ENCODE peak calls at places on chromosomes 1 and 21, in four cellular contexts. C, Z, S and H are unnamed samples. For H3K4me1, the result is how much of the 10 kb centered on the place peaks cover.

GRCh38 chr21:34705032-34705431 is 36.2 kb downstream of the CLIC6 start:
- DNase-seq in C (no peak), Z (no peak), S (no peak), H (no peak)

GRCh38 chr1:29235955-29236742 is at the start of gene PTPRU:
- DNase-seq in C (peak), Z (peak), S (peak), H (peak)

GRCh38 chr1:203666621-203667020 is 40.0 kb downstream of the ATP2B4 start:
- DNase-seq in C (no peak), S (no peak), Z (no peak), H (no peak)

GRCh38 chr1:214665606-214666110 is 62.7 kb downstream of the CENPF start:
- DNase-seq in S (no peak), Z (no peak), C (no peak), H (no peak)

GRCh38 chr1:5220421-5220820 is 566.0 kb downstream of the AJAP1 start:
- DNase-seq in C (no peak), S (no peak), Z (no peak), H (no peak)

GRCh38 chr1:55559111-55559510 is 343.9 kb upstream of the USP24 start:
- DNase-seq in S (no peak), C (no peak), Z (no peak), H (no peak)

GRCh38 chr1:22861764-22862440 is 110.8 kb downstream of the LACTBL1 start:
- DNase-seq in S (peak), Z (peak), C (peak), H (peak)

GRCh38 chr1:207868252-207868768 is 42.6 kb downstream of the CD34 start:
- DNase-seq in S (peak), Z (no peak), C (peak), H (peak)

GRCh38 chr1:114024049-114024448 is 44.8 kb downstream of the OLFML3 start:
- DNase-seq in Z (no peak), S (no peak), C (no peak), H (no peak)

GRCh38 chr1:218492840-218493239 is 147.7 kb downstream of the TGFB2 start:
- DNase-seq in C (no peak), S (no peak), Z (no peak), H (no peak)

GRCh38 chr1:25700626-25701025 is 84.0 kb downstream of the MAN1C1 start:
- DNase-seq in C (no peak), S (no peak), Z (peak), H (no peak)

GRCh38 chr1:195934839-195935557 is 673.2 kb downstream of the KCNT2 start:
- DNase-seq in Z (no peak), C (no peak), S (no peak), H (no peak)

GRCh38 chr21:41241341-41241740 is 73.4 kb downstream of the BACE2 start:
- DNase-seq in Z (no peak), C (no peak), S (no peak), H (no peak)

GRCh38 chr1:203422656-203423055 is 53.0 kb upstream of the PRELP start:
- DNase-seq in Z (no peak), S (no peak), C (no peak), H (no peak)

GRCh38 chr1:78375996-78376395 is 114.8 kb upstream of the PTGFR start:
- DNase-seq in S (no peak), Z (no peak), C (no peak), H (no peak)

GRCh38 chr1:26700711-26701110 is 4.9 kb downstream of the ARID1A start:
- DNase-seq in S (no peak), Z (no peak), C (no peak), H (no peak)

GRCh38 chr1:31595836-31596736 is 19.8 kb downstream of the TINAGL1 start:
- DNase-seq in S (no peak), C (no peak), Z (no peak), H (no peak)

GRCh38 chr21:38506606-38507331 is 8.5 kb upstream of the ERG start:
- DNase-seq in C (no peak), S (no peak), Z (no peak), H (peak)

GRCh38 chr1:225476100-225476511 is 48.3 kb upstream of the LBR start:
- DNase-seq in C (no peak), S (peak), Z (no peak), H (no peak)

GRCh38 chr1:119083479-119083878 is 57.0 kb downstream of the WARS2 start:
- DNase-seq in Z (no peak), C (no peak), S (no peak), H (no peak)

GRCh38 chr1:155086182-155086741 is 7.6 kb downstream of the EFNA3 start:
- DNase-seq in Z (peak), C (peak), S (peak), H (peak)

GRCh38 chr1:225700164-225700740 is 47.3 kb upstream of the ENAH start:
- DNase-seq in C (no peak), S (no peak), Z (peak), H (no peak)

GRCh38 chr1:40806724-40807675 is 23.4 kb downstream of the KCNQ4 start:
- DNase-seq in C (peak), S (no peak), Z (no peak), H (no peak)

GRCh38 chr1:68959631-68960030 is 462.7 kb upstream of the DEPDC1 start:
- DNase-seq in S (no peak), Z (no peak), C (no peak), H (no peak)

GRCh38 chr1:117573386-117574040 is 32.3 kb upstream of the TENT5C start:
- DNase-seq in S (no peak), Z (no peak), C (peak), H (peak)

GRCh38 chr1:162055062-162055461 is 14.4 kb upstream of the NOS1AP start:
- DNase-seq in Z (peak), S (no peak), C (no peak), H (no peak)

GRCh38 chr1:9927259-9927658 is 15.9 kb downstream of the LZIC start:
- DNase-seq in S (no peak), Z (no peak), C (no peak), H (no peak)

GRCh38 chr1:231926340-231926739 is 299.8 kb downstream of the DISC1 start:
- DNase-seq in Z (no peak), C (no peak), S (no peak), H (no peak)

GRCh38 chr1:180918519-180918918 is 5.8 kb downstream of the KIAA1614 start:
- DNase-seq in C (no peak), S (no peak), Z (no peak), H (no peak)

GRCh38 chr21:28963831-28964230 is 28.8 kb downstream of the LTN1 start:
- DNase-seq in Z (no peak), S (no peak), C (no peak), H (no peak)

GRCh38 chr21:42532466-42533181 is 19.0 kb downstream of the SLC37A1 start:
- DNase-seq in S (no peak), Z (no peak), C (no peak), H (peak)

GRCh38 chr1:199701731-199702130 is 325.8 kb upstream of the NR5A2 start:
- DNase-seq in S (no peak), Z (no peak), C (no peak), H (no peak)

DNA sequence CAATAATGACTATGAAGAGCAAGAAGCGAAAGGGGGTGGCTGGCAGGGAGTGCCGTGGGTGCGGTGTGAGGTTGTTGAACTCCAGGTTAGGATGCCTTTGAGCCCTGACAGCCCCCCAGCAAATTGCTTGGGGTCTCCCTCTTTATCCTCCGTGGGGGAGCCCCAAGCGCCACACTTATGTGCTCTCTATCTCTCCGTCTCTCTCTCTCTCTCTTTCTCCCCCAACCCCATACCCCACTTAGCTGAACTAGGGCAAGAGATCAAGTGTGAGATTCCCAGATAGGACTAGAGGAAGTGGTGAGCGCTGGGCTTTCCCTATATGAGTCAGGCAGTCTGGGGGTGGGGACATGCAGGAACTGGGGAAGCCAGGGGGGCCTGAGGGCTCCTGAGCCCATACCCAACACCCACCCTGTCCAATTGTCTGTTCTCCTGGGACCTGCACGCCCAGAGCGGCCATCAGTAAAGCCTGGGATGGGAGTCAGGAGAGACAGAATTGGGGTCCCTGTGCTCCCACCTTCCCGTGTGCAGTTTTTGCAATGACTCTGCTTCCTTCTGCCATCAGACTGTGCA is 7.8 kb downstream of the EFHD2 start:
- DNase-seq in C (no peak), Z (peak), S (no peak), H (peak)
- H3K27ac ChIP-seq in C (no peak), Z (peak), S (no peak), H (peak)

DNA sequence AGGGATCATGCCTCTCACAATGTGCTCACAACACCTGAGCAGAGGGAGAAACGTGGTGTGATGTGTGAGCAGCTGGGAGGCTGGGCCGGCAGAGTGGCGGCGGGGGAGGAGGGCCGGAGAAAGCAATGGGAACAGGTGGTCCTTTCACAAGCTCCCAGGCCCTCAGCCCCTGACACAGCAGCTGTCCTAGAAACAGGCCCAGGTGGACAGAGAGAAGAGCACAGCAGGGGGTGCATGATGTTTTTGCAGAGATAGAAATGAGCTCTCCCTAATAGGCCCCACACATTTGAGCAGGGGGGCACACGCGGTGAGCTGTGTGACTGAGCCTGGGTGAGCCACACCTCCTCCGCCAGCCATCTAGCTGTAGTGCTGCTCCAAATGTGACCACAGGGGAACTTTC is 7.6 kb upstream of the RGS16 start:
- DNase-seq in C (no peak), Z (no peak), S (no peak), H (no peak)
- H3K4me1 ChIP-seq in C (under half), Z (under half), S (under half), H (under half)

GRCh38 chr1:67942269-67942668 is 108.2 kb downstream of the DIRAS3 start:
- DNase-seq in C (no peak), Z (no peak), S (no peak), H (no peak)

GRCh38 chr1:67948155-67949075 is 102.0 kb downstream of the DIRAS3 start:
- DNase-seq in C (no peak), S (no peak), Z (no peak), H (no peak)

GRCh38 chr1:67947114-67947513 is 103.3 kb downstream of the DIRAS3 start:
- DNase-seq in C (no peak), S (no peak), Z (no peak), H (no peak)

GRCh38 chr1:67941746-67942145 is 108.5 kb upstream of the GNG12 start:
- DNase-seq in S (no peak), C (no peak), Z (no peak), H (no peak)

GRCh38 chr1:67945733-67946374 is 104.6 kb downstream of the DIRAS3 start:
- DNase-seq in Z (no peak), S (no peak), C (no peak), H (no peak)
- TF ChIP-seq POLR2A in Z (no peak), S (no peak), C (no peak), H (no peak)

DNA sequence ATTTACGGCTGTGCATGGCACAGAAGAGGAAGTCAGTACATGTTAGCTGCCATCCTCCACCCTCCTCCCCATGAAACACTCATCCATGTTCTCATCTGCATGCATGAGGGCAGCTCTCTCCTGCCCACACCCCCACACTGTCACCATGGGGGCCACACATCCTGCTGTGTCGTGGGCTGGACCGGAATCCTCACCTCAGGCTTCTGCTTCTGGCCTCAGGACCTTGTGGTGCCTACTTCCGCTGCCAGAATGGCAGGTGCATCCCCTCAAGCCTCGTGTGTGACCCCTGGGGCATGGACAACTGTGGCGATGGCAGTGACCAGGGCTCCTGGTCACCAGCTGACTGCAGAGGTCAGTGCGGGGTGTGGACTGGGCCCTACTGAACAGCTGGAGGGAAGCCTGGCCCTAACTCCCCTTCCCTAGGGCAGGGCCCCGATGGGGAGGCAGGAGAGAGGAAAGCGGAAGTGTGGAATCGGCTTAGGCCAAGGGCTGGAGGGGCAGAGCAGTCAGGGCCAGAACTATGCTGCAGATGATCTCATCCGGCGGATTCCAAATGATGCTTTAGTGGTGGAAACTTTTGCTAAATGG is 3.8 kb downstream of the LDLRAD2 start:
- DNase-seq in C (no peak), S (no peak), Z (no peak), H (peak)
- H3K27ac ChIP-seq in C (no peak), S (no peak), Z (no peak), H (no peak)

GRCh38 chr1:183038333-183038876 is 15.2 kb downstream of the LAMC1 start:
- DNase-seq in Z (no peak), S (no peak), C (no peak), H (no peak)

GRCh38 chr1:183039330-183039729 is 16.1 kb downstream of the LAMC1 start:
- DNase-seq in S (no peak), Z (no peak), C (no peak), H (no peak)

GRCh38 chr1:183039985-183040447 is 16.8 kb downstream of the LAMC1 start:
- DNase-seq in C (no peak), S (no peak), Z (no peak), H (no peak)

GRCh38 chr1:183038913-183039312 is 15.7 kb downstream of the LAMC1 start:
- DNase-seq in Z (no peak), C (no peak), S (no peak), H (no peak)

DNA sequence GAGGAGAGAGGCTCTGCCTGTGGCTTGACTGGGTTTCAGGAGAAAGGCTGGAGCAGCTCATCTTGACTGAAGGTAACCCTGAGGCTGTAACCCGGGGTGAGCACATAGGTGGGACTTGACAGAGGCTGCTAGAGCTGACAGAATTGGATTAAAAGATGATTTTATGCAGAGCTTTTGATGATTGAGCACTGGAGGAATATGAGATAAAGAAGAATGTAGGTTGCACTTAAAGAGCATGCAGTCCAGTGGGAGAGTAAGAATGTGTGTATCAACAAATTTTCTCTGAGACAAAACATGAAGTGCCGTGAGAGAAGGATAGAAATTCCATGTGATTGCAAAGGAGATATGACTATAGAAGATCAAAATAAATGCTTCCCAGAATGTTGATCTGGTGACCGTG is 17.4 kb downstream of the LAMC1 start:
- DNase-seq in S (no peak), C (no peak), Z (no peak), H (no peak)
- H3K4me1 ChIP-seq in S (under half), C (under half), Z (half or more), H (under half)